ENCODE peak calls at places on chromosome 1, in four cellular contexts. D, M, Y and N are unnamed samples. For H3K4me1 and H3K27me3, the result is how much of the 10 kb centered on the place peaks cover.

GRCh38 chr1:86530211-86530610 is 16.7 kb upstream of the CLCA4 start:
- DNase-seq in D (no peak), M (no peak), Y (no peak), N (no peak)

GRCh38 chr1:238789916-238790667 is 596.3 kb upstream of the CHRM3 start:
- DNase-seq in D (no peak), M (no peak), Y (no peak), N (no peak)

GRCh38 chr1:161408404-161409085 is 40.9 kb upstream of the CFAP126 start:
- DNase-seq in D (no peak), M (no peak), Y (no peak), N (no peak)

GRCh38 chr1:229253170-229253974 is 17.5 kb upstream of the RAB4A start:
- DNase-seq in D (no peak), M (no peak), Y (no peak), N (no peak)

GRCh38 chr1:196407358-196408041 is 200.7 kb downstream of the KCNT2 start:
- DNase-seq in D (peak), M (peak), Y (no peak), N (no peak)

GRCh38 chr1:76187436-76187835 is 112.9 kb downstream of the ST6GALNAC3 start:
- DNase-seq in D (no peak), M (no peak), Y (no peak), N (no peak)

GRCh38 chr1:112251766-112252506 is 144.1 kb upstream of the CTTNBP2NL start:
- DNase-seq in D (peak), M (peak), Y (peak), N (no peak)

GRCh38 chr1:112461200-112461871 is 47.4 kb upstream of the WNT2B start:
- DNase-seq in D (no peak), M (no peak), Y (no peak), N (no peak)

GRCh38 chr1:150106331-150106730 is 38.8 kb downstream of the VPS45 start:
- DNase-seq in D (no peak), M (no peak), Y (no peak), N (peak)

GRCh38 chr1:45047032-45047431 is 35.0 kb downstream of the UROD start:
- DNase-seq in D (no peak), M (no peak), Y (no peak), N (no peak)

GRCh38 chr1:155166373-155167165 is 6.5 kb downstream of the KRTCAP2 start:
- DNase-seq in D (peak), M (peak), Y (no peak), N (peak)

GRCh38 chr1:6776895-6777294 is 8.4 kb upstream of the CAMTA1 start:
- DNase-seq in D (no peak), M (no peak), Y (no peak), N (no peak)

GRCh38 chr1:207313131-207313530 is 8.3 kb upstream of the CD55 start:
- DNase-seq in D (no peak), M (no peak), Y (no peak), N (no peak)

GRCh38 chr1:222443566-222443965 is 104.3 kb downstream of the HHIPL2 start:
- DNase-seq in D (no peak), M (no peak), Y (no peak), N (no peak)

GRCh38 chr1:17523487-17524029 is 15.9 kb upstream of the ARHGEF10L start:
- DNase-seq in D (no peak), M (no peak), Y (no peak), N (no peak)

GRCh38 chr1:172637522-172637921 is 21.4 kb upstream of the FASLG start:
- DNase-seq in D (no peak), M (peak), Y (peak), N (no peak)

GRCh38 chr1:180920193-180920592 is 7.5 kb downstream of the KIAA1614 start:
- DNase-seq in D (no peak), M (no peak), Y (no peak), N (no peak)

GRCh38 chr1:71490432-71490831 is 409.6 kb upstream of the ZRANB2 start:
- DNase-seq in D (no peak), M (peak), Y (no peak), N (no peak)

GRCh38 chr1:38037481-38037939 is 9.1 kb downstream of the POU3F1 start:
- DNase-seq in D (no peak), M (no peak), Y (no peak), N (no peak)

GRCh38 chr1:45769261-45769932 is 18.9 kb upstream of the IPP start:
- DNase-seq in D (no peak), M (peak), Y (no peak), N (no peak)

GRCh38 chr1:180382326-180383115 is 119.9 kb downstream of the ACBD6 start:
- DNase-seq in D (peak), M (peak), Y (no peak), N (no peak)

GRCh38 chr1:204634260-204634910 is 51.2 kb downstream of the LRRN2 start:
- DNase-seq in D (no peak), M (no peak), Y (no peak), N (no peak)

GRCh38 chr1:222424826-222425225 is 123.1 kb downstream of the HHIPL2 start:
- DNase-seq in D (no peak), M (no peak), Y (no peak), N (no peak)

GRCh38 chr1:182955596-182956588 is 2.9 kb upstream of the SHCBP1L start:
- DNase-seq in D (no peak), M (peak), Y (peak), N (no peak)

GRCh38 chr1:30005972-30006619 is 717.3 kb downstream of the MATN1 start:
- DNase-seq in D (no peak), M (no peak), Y (peak), N (no peak)

GRCh38 chr1:208031932-208032320 is 121.0 kb upstream of the CD34 start:
- DNase-seq in D (no peak), M (no peak), Y (no peak), N (no peak)

GRCh38 chr1:216184281-216184680 is 239.0 kb downstream of the USH2A start:
- DNase-seq in D (no peak), M (peak), Y (no peak), N (no peak)

DNA sequence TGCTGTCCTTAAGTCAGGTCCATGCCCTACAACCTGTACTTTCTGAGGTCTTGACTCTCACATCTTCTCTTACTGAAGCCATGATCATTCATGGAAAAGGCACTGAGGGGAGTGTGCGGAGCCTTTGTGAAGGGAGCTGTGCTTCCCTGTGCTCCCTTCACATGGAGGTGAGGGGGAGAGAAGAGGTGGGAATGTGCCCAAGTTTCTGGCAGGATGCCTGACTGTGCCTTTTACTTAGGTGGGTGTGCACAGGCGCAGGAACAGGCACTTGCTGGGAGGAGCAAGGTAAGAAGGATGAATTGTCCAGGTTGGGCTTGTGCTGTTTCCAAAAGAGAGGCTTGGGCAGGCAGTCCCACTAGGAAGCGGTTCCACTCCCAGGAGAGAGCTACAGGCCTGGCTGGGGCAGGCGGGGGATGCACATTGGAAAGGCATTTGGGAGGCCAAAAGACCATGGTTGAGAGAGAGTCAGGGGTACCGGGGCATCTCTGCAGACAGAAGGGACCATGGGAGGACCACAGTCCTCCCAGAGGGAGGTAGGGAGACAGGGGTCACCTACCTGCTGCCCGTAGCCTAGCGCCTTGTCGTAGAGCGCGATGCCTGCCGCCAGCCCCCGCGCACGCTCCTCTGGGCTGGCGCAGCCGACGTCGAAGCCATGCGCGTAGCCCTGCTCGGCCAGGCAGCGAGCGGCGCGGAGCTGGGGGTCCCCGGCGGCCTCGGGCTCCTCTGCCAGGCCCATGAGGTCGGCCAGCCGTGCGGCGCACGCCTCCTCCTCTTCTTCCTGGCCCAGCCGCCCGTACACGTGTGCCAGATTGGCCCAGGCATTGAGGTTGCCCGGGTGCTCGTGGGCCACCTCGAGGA is 853 bp downstream of the TTC22 start:
- DNase-seq in D (no peak), M (no peak), Y (no peak), N (no peak)
- H3K4me1 ChIP-seq in D (under half), M (under half), Y (half or more), N (under half)

GRCh38 chr1:37035014-37035686 is 835 bp upstream of the GRIK3 start:
- DNase-seq in D (no peak), M (no peak), Y (no peak), N (no peak)
- TF ChIP-seq EZH2 in D (no peak), M (peak), Y (no peak), N (no peak)

DNA sequence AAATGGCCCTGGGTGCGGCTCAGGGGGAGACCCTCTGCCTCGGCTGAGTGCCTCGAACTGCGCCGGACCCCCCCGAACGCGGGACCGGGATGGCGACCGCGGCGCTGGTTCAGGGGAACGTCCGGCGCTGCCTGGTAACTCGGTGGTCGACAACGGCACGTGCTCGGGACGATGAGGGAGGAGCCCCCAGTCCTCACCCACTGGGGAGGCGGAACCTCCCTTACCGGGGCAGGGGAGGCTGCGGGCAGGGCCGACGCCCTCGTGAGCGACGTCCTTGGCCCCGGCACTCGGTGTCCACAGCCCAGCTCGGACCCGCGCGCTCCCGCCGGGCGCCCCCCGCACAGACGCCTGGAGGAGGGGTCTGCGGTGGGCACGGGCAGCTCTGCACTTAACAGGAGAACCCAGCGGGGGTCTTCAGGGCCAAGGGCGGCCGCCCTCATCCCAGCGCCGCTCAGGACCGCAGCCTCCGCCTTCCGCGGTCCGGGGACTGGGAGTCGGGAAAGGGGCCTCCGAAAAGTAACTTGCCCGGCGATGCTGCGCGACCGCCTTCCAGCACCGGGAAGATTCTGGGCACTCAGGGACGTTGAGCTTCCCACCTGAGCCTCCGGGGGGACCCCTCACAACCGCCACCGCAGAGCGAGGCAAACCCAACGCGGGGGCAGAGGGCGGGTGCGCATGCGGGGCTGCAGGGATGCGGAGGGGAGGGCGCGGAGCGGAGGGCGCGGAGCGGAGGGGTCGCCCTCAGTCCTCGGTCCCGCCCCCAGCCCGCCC is 1.7 kb downstream of the HES4 start:
- DNase-seq in D (no peak), M (no peak), Y (no peak), N (no peak)
- H3K27me3 ChIP-seq in D (under half), M (under half), Y (under half), N (under half)

DNA sequence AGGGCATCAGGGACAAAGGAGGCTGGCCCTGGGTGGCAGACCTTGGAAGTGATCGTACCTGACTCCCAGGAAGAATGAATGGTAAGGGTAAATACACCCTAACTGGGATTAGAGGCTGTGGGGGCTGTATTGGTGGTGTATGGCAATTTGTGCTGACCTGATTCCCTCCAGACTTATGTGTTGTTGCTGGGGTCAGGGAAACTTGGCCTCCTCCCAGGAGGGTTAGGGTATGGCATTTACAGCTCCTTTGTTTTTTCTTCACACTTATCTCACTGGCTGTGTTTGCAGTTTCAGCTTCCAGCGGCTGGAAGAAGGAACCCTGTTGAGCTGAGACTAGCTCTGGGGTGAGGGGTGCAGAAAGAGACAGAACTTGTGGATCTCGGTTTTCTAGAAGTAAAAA is 8.2 kb downstream of the VANGL1 start:
- DNase-seq in D (peak), M (no peak), Y (no peak), N (no peak)
- H3K4me1 ChIP-seq in D (under half), M (under half), Y (under half), N (half or more)

GRCh38 chr1:22545126-22545525 is 18.2 kb upstream of the EPHA8 start:
- DNase-seq in D (no peak), M (no peak), Y (no peak), N (no peak)
- TF ChIP-seq EZH2 in D (no peak), M (no peak), Y (no peak), N (no peak)

GRCh38 chr1:68624233-68624632 is 127.4 kb upstream of the DEPDC1 start:
- DNase-seq in D (peak), M (peak), Y (peak), N (no peak)

GRCh38 chr1:68623700-68624099 is 126.8 kb upstream of the DEPDC1 start:
- DNase-seq in D (peak), M (peak), Y (no peak), N (no peak)

GRCh38 chr1:68615303-68615702 is 118.4 kb upstream of the DEPDC1 start:
- DNase-seq in D (no peak), M (no peak), Y (no peak), N (no peak)

GRCh38 chr1:68625636-68626035 is 128.8 kb upstream of the DEPDC1 start:
- DNase-seq in D (no peak), M (no peak), Y (no peak), N (no peak)

GRCh38 chr1:68620575-68620974 is 123.7 kb upstream of the DEPDC1 start:
- DNase-seq in D (no peak), M (no peak), Y (no peak), N (peak)
- H3K27me3 ChIP-seq in D (under half), M (under half), Y (under half), N (under half)